ENCODE peak calls at places on chromosomes 3 and 15, in ten cellular contexts. U, B, C, L, K, J, S, W, H and Y are unnamed samples.

GRCh38 chr3:10762611-10763247 is 53.3 kb upstream of the SLC6A11 start:
- DNase-seq in H (no peak), C (no peak), S (no peak), B (no peak), W (no peak), U (no peak), L (no peak), K (no peak), J (no peak), Y (no peak)

GRCh38 chr15:50024183-50024795 is 94.7 kb downstream of the ATP8B4 start:
- DNase-seq in L (no peak), B (no peak), U (no peak), C (no peak), W (no peak), K (no peak), H (no peak), J (no peak), S (no peak), Y (no peak)

GRCh38 chr3:149401215-149401925 is 23.9 kb upstream of the TM4SF1 start:
- DNase-seq in H (no peak), J (no peak), K (no peak), L (no peak), C (no peak), B (no peak), U (no peak), S (no peak), W (no peak), Y (no peak)

GRCh38 chr15:23648920-23649515 is 1.4 kb upstream of the MAGEL2 start:
- DNase-seq in H (no peak), W (peak; percentile 15), S (no peak), K (no peak), L (peak; percentile 39), C (no peak), J (no peak), B (no peak), U (no peak), Y (no peak)

GRCh38 chr15:48221885-48222284 is 15.8 kb downstream of the SLC12A1 start:
- DNase-seq in L (no peak), U (no peak), J (no peak), H (no peak), W (no peak), B (no peak), K (no peak), S (no peak), C (no peak), Y (no peak)

GRCh38 chr3:156174229-156174847 is 54.0 kb downstream of the KCNAB1 start:
- DNase-seq in B (no peak), C (no peak), K (no peak), L (no peak), J (no peak), H (peak; percentile 75), S (no peak), U (no peak), W (no peak), Y (no peak)

GRCh38 chr3:53885239-53885638 is 3.3 kb upstream of the ACTR8 start:
- DNase-seq in B (no peak), J (no peak), S (no peak), H (peak; percentile 24), C (no peak), L (no peak), K (no peak), U (no peak), W (no peak), Y (no peak)

GRCh38 chr15:40338921-40339620 is 1.7 kb downstream of the CCDC9B start:
- DNase-seq in W (no peak), U (peak; percentile 96), J (no peak), K (no peak), H (peak; percentile 99), L (peak; percentile 87), S (no peak), C (no peak), B (no peak), Y (no peak)

GRCh38 chr15:70378126-70379031 is 280.7 kb upstream of the TLE3 start:
- DNase-seq in B (no peak), W (no peak), U (no peak), C (no peak), K (no peak), L (no peak), S (no peak), J (no peak), H (no peak), Y (no peak)

GRCh38 chr15:44489464-44489863 is 47.5 kb upstream of the EIF3J start:
- DNase-seq in C (no peak), W (no peak), L (peak; percentile 19), H (peak; percentile 87), K (no peak), B (peak; percentile 10), U (peak; percentile 59), J (no peak), S (no peak), Y (no peak)

GRCh38 chr3:181555681-181556080 is 156.0 kb upstream of the SOX2 start:
- DNase-seq in S (no peak), J (no peak), K (no peak), H (no peak), L (no peak), W (no peak), C (no peak), B (no peak), U (no peak), Y (no peak)